ENCODE peak calls at places on chromosomes 3 and 15, in ten cellular contexts. One of them, this sample, is unnamed.

GRCh38 chr3:43793648-43794372 is 103.1 kb downstream of the ABHD5 start:
- DNase-seq in adrenal gland: no peak
- DNase-seq in activated CD8-positive, alpha-beta T cell treated with anti-CD3 and anti-CD28 coated beads for 36 hours: no peak
- DNase-seq in uterus: no peak
- DNase-seq in body of pancreas: no peak
- DNase-seq in A549: no peak
- DNase-seq in left lung: no peak
- DNase-seq in NB4: no peak
- DNase-seq in fibroblast of pulmonary artery: no peak
- DNase-seq in dorsolateral prefrontal cortex: no peak
- DNase-seq in this sample: no peak

GRCh38 chr15:42576040-42576594 is 711 bp downstream of the STARD9 start:
- DNase-seq in adrenal gland: no peak
- DNase-seq in activated CD8-positive, alpha-beta T cell treated with anti-CD3 and anti-CD28 coated beads for 36 hours: no peak
- DNase-seq in uterus: no peak
- DNase-seq in body of pancreas: no peak
- DNase-seq in A549: no peak
- DNase-seq in left lung: no peak
- DNase-seq in NB4: no peak
- DNase-seq in fibroblast of pulmonary artery: no peak
- DNase-seq in dorsolateral prefrontal cortex: no peak
- DNase-seq in this sample: no peak

GRCh38 chr15:73322665-73323373 is 45.9 kb downstream of the HCN4 start:
- DNase-seq in adrenal gland: no peak
- DNase-seq in activated CD8-positive, alpha-beta T cell treated with anti-CD3 and anti-CD28 coated beads for 36 hours: no peak
- DNase-seq in uterus: no peak
- DNase-seq in body of pancreas: no peak
- DNase-seq in A549: no peak
- DNase-seq in left lung: no peak
- DNase-seq in NB4: no peak
- DNase-seq in fibroblast of pulmonary artery: no peak
- DNase-seq in dorsolateral prefrontal cortex: no peak
- DNase-seq in this sample: no peak

GRCh38 chr3:128416578-128417150 is 50.0 kb downstream of the DNAJB8 start:
- DNase-seq in adrenal gland: no peak
- DNase-seq in activated CD8-positive, alpha-beta T cell treated with anti-CD3 and anti-CD28 coated beads for 36 hours: no peak
- DNase-seq in uterus: no peak
- DNase-seq in body of pancreas: no peak
- DNase-seq in A549: peak
- DNase-seq in left lung: peak
- DNase-seq in NB4: peak
- DNase-seq in fibroblast of pulmonary artery: peak
- DNase-seq in dorsolateral prefrontal cortex: no peak
- DNase-seq in this sample: peak

GRCh38 chr3:69009559-69010410 is 3.7 kb downstream of the EOGT start:
- DNase-seq in adrenal gland: no peak
- DNase-seq in activated CD8-positive, alpha-beta T cell treated with anti-CD3 and anti-CD28 coated beads for 36 hours: no peak
- DNase-seq in uterus: peak
- DNase-seq in body of pancreas: no peak
- DNase-seq in A549: no peak
- DNase-seq in left lung: no peak
- DNase-seq in NB4: no peak
- DNase-seq in fibroblast of pulmonary artery: peak
- DNase-seq in dorsolateral prefrontal cortex: no peak
- DNase-seq in this sample: no peak

GRCh38 chr3:105394177-105394576 is 27.5 kb downstream of the ALCAM start:
- DNase-seq in adrenal gland: no peak
- DNase-seq in activated CD8-positive, alpha-beta T cell treated with anti-CD3 and anti-CD28 coated beads for 36 hours: no peak
- DNase-seq in uterus: no peak
- DNase-seq in body of pancreas: no peak
- DNase-seq in A549: no peak
- DNase-seq in left lung: no peak
- DNase-seq in NB4: no peak
- DNase-seq in fibroblast of pulmonary artery: peak
- DNase-seq in dorsolateral prefrontal cortex: no peak
- DNase-seq in this sample: no peak

GRCh38 chr3:183466575-183466974 is 38.2 kb upstream of the MCF2L2 start:
- DNase-seq in adrenal gland: no peak
- DNase-seq in activated CD8-positive, alpha-beta T cell treated with anti-CD3 and anti-CD28 coated beads for 36 hours: no peak
- DNase-seq in uterus: no peak
- DNase-seq in body of pancreas: no peak
- DNase-seq in A549: no peak
- DNase-seq in left lung: no peak
- DNase-seq in NB4: no peak
- DNase-seq in fibroblast of pulmonary artery: no peak
- DNase-seq in dorsolateral prefrontal cortex: no peak
- DNase-seq in this sample: no peak

GRCh38 chr3:124787490-124788195 is 57.4 kb downstream of the UMPS start:
- DNase-seq in adrenal gland: no peak
- DNase-seq in activated CD8-positive, alpha-beta T cell treated with anti-CD3 and anti-CD28 coated beads for 36 hours: peak
- DNase-seq in uterus: no peak
- DNase-seq in body of pancreas: no peak
- DNase-seq in A549: no peak
- DNase-seq in left lung: no peak
- DNase-seq in NB4: no peak
- DNase-seq in fibroblast of pulmonary artery: peak
- DNase-seq in dorsolateral prefrontal cortex: no peak
- DNase-seq in this sample: no peak

GRCh38 chr3:61593630-61594029 is 32.3 kb downstream of the PTPRG start:
- DNase-seq in adrenal gland: no peak
- DNase-seq in activated CD8-positive, alpha-beta T cell treated with anti-CD3 and anti-CD28 coated beads for 36 hours: no peak
- DNase-seq in uterus: no peak
- DNase-seq in body of pancreas: no peak
- DNase-seq in A549: no peak
- DNase-seq in left lung: no peak
- DNase-seq in NB4: no peak
- DNase-seq in fibroblast of pulmonary artery: no peak
- DNase-seq in dorsolateral prefrontal cortex: no peak
- DNase-seq in this sample: no peak

GRCh38 chr3:183921096-183921495 is 36.4 kb upstream of the PARL start:
- DNase-seq in adrenal gland: peak
- DNase-seq in activated CD8-positive, alpha-beta T cell treated with anti-CD3 and anti-CD28 coated beads for 36 hours: no peak
- DNase-seq in uterus: no peak
- DNase-seq in body of pancreas: no peak
- DNase-seq in A549: no peak
- DNase-seq in left lung: no peak
- DNase-seq in NB4: no peak
- DNase-seq in fibroblast of pulmonary artery: no peak
- DNase-seq in dorsolateral prefrontal cortex: no peak
- DNase-seq in this sample: no peak

GRCh38 chr3:130779031-130779430 is 32.4 kb upstream of the PIK3R4 start:
- DNase-seq in adrenal gland: no peak
- DNase-seq in activated CD8-positive, alpha-beta T cell treated with anti-CD3 and anti-CD28 coated beads for 36 hours: no peak
- DNase-seq in uterus: no peak
- DNase-seq in body of pancreas: no peak
- DNase-seq in A549: no peak
- DNase-seq in left lung: no peak
- DNase-seq in NB4: no peak
- DNase-seq in fibroblast of pulmonary artery: no peak
- DNase-seq in dorsolateral prefrontal cortex: no peak
- DNase-seq in this sample: no peak

GRCh38 chr3:53254190-53254809 is 1.5 kb downstream of the TKT start:
- DNase-seq in adrenal gland: peak
- DNase-seq in activated CD8-positive, alpha-beta T cell treated with anti-CD3 and anti-CD28 coated beads for 36 hours: peak
- DNase-seq in uterus: no peak
- DNase-seq in body of pancreas: no peak
- DNase-seq in A549: no peak
- DNase-seq in left lung: no peak
- DNase-seq in NB4: peak
- DNase-seq in fibroblast of pulmonary artery: peak
- DNase-seq in dorsolateral prefrontal cortex: peak
- DNase-seq in this sample: no peak

GRCh38 chr15:27853624-27854455 is 245.3 kb downstream of the OCA2 start:
- DNase-seq in adrenal gland: no peak
- DNase-seq in activated CD8-positive, alpha-beta T cell treated with anti-CD3 and anti-CD28 coated beads for 36 hours: no peak
- DNase-seq in uterus: no peak
- DNase-seq in body of pancreas: no peak
- DNase-seq in A549: no peak
- DNase-seq in left lung: no peak
- DNase-seq in NB4: no peak
- DNase-seq in fibroblast of pulmonary artery: no peak
- DNase-seq in dorsolateral prefrontal cortex: no peak
- DNase-seq in this sample: no peak
- TF ChIP-seq CTCF in adrenal gland: no peak
- TF ChIP-seq CTCF in activated CD8-positive, alpha-beta T cell treated with anti-CD3 and anti-CD28 coated beads for 36 hours: no peak
- TF ChIP-seq CTCF in uterus: no peak
- TF ChIP-seq CTCF in body of pancreas: no peak
- TF ChIP-seq CTCF in A549: no peak
- TF ChIP-seq CTCF in left lung: no peak
- TF ChIP-seq CTCF in NB4: no peak
- TF ChIP-seq CTCF in fibroblast of pulmonary artery: no peak
- TF ChIP-seq CTCF in dorsolateral prefrontal cortex: no peak
- TF ChIP-seq CTCF in this sample: no peak

GRCh38 chr3:178795349-178795748 is 259.1 kb downstream of the KCNMB2 start:
- DNase-seq in adrenal gland: no peak
- DNase-seq in activated CD8-positive, alpha-beta T cell treated with anti-CD3 and anti-CD28 coated beads for 36 hours: no peak
- DNase-seq in uterus: no peak
- DNase-seq in body of pancreas: no peak
- DNase-seq in A549: no peak
- DNase-seq in left lung: no peak
- DNase-seq in NB4: no peak
- DNase-seq in fibroblast of pulmonary artery: no peak
- DNase-seq in dorsolateral prefrontal cortex: no peak
- DNase-seq in this sample: no peak
- TF ChIP-seq CTCF in adrenal gland: no peak
- TF ChIP-seq CTCF in activated CD8-positive, alpha-beta T cell treated with anti-CD3 and anti-CD28 coated beads for 36 hours: no peak
- TF ChIP-seq CTCF in uterus: no peak
- TF ChIP-seq CTCF in body of pancreas: no peak
- TF ChIP-seq CTCF in A549: no peak
- TF ChIP-seq CTCF in left lung: no peak
- TF ChIP-seq CTCF in NB4: no peak
- TF ChIP-seq CTCF in fibroblast of pulmonary artery: no peak
- TF ChIP-seq CTCF in dorsolateral prefrontal cortex: no peak
- TF ChIP-seq CTCF in this sample: no peak

GRCh38 chr15:77901251-77901881 is 176.1 kb downstream of the TBC1D2B start:
- DNase-seq in adrenal gland: no peak
- DNase-seq in activated CD8-positive, alpha-beta T cell treated with anti-CD3 and anti-CD28 coated beads for 36 hours: no peak
- DNase-seq in uterus: no peak
- DNase-seq in body of pancreas: no peak
- DNase-seq in A549: no peak
- DNase-seq in left lung: peak
- DNase-seq in NB4: no peak
- DNase-seq in fibroblast of pulmonary artery: no peak
- DNase-seq in dorsolateral prefrontal cortex: no peak
- DNase-seq in this sample: no peak

GRCh38 chr15:77904901-77905300 is 172.6 kb downstream of the TBC1D2B start:
- DNase-seq in adrenal gland: no peak
- DNase-seq in activated CD8-positive, alpha-beta T cell treated with anti-CD3 and anti-CD28 coated beads for 36 hours: no peak
- DNase-seq in uterus: no peak
- DNase-seq in body of pancreas: no peak
- DNase-seq in A549: no peak
- DNase-seq in left lung: peak
- DNase-seq in NB4: no peak
- DNase-seq in fibroblast of pulmonary artery: no peak
- DNase-seq in dorsolateral prefrontal cortex: no peak
- DNase-seq in this sample: no peak

GRCh38 chr15:77904436-77904821 is 173.1 kb downstream of the TBC1D2B start:
- DNase-seq in adrenal gland: no peak
- DNase-seq in activated CD8-positive, alpha-beta T cell treated with anti-CD3 and anti-CD28 coated beads for 36 hours: no peak
- DNase-seq in uterus: no peak
- DNase-seq in body of pancreas: no peak
- DNase-seq in A549: no peak
- DNase-seq in left lung: no peak
- DNase-seq in NB4: no peak
- DNase-seq in fibroblast of pulmonary artery: no peak
- DNase-seq in dorsolateral prefrontal cortex: no peak
- DNase-seq in this sample: no peak

GRCh38 chr15:77898811-77899730 is 178.4 kb downstream of the TBC1D2B start:
- DNase-seq in adrenal gland: peak
- DNase-seq in activated CD8-positive, alpha-beta T cell treated with anti-CD3 and anti-CD28 coated beads for 36 hours: no peak
- DNase-seq in uterus: no peak
- DNase-seq in body of pancreas: no peak
- DNase-seq in A549: no peak
- DNase-seq in left lung: peak
- DNase-seq in NB4: no peak
- DNase-seq in fibroblast of pulmonary artery: no peak
- DNase-seq in dorsolateral prefrontal cortex: no peak
- DNase-seq in this sample: no peak

DNA sequence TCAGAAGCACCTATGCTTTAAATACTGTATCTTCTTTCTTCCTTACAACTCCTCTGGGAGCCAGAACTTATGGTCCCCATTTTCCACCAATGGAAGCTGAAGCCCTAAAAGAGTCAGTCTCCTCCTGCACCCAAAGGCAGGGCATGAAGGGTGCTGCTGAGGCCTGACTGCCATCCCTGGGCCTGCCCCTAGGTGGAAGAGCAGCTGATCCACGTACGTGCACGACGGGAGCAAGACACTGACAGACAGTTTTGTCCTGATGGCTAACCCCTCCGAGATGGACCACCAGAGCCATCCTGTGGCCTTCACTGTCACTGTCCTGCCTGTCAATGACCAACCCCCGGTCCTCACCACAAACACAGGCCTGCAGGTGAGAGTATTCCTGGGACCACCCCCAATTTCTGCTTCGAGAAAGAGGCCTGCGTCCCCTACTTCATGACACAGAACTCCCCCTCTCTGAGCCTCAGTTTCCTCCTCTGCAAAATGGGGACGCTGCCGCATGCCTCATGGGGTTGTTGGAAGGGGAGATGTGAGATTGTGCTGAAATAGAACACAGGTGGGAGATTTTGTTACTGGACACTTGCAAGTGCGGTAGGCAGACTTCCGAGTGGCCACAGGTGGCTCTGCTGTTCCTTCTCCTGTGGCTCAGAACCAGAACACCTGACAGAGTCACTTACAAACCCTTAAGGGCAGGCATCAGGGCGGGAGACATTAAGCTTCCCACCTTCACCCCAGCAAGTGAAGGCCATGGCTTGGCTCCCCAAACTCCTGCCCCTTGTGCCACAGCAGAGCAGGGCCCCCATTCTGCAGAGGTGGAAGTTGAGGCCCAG is 175.4 kb downstream of the TBC1D2B start:
- DNase-seq in adrenal gland: no peak
- DNase-seq in activated CD8-positive, alpha-beta T cell treated with anti-CD3 and anti-CD28 coated beads for 36 hours: no peak
- DNase-seq in uterus: no peak
- DNase-seq in body of pancreas: no peak
- DNase-seq in A549: peak
- DNase-seq in left lung: peak
- DNase-seq in NB4: peak
- DNase-seq in fibroblast of pulmonary artery: no peak
- DNase-seq in dorsolateral prefrontal cortex: no peak
- DNase-seq in this sample: no peak
- TF ChIP-seq CTCF in adrenal gland: no peak
- TF ChIP-seq CTCF in activated CD8-positive, alpha-beta T cell treated with anti-CD3 and anti-CD28 coated beads for 36 hours: no peak
- TF ChIP-seq CTCF in uterus: no peak
- TF ChIP-seq CTCF in body of pancreas: no peak
- TF ChIP-seq CTCF in A549: no peak
- TF ChIP-seq CTCF in left lung: no peak
- TF ChIP-seq CTCF in NB4: peak
- TF ChIP-seq CTCF in fibroblast of pulmonary artery: peak
- TF ChIP-seq CTCF in dorsolateral prefrontal cortex: no peak
- TF ChIP-seq CTCF in this sample: no peak

DNA sequence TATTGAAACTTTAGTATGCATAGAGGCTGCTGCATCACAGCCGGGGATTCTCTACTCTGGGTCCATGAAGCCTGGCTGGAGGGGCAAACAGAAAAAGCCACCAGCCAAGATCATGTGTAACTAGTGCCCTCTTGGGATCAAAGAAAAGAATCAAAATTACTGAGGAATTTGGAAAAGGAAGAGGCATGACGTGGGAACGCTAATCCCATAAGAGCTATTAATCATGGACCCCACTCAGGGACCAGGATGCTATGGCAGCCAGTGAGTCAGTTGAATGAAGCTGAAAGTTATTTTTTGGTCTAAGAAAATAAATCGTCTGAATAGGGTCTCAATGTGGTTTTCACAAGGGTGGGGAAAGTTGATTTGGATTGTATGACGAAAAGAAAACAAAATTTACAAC is 1165.1 kb downstream of the ROBO2 start:
- DNase-seq in adrenal gland: no peak
- DNase-seq in activated CD8-positive, alpha-beta T cell treated with anti-CD3 and anti-CD28 coated beads for 36 hours: no peak
- DNase-seq in uterus: no peak
- DNase-seq in body of pancreas: no peak
- DNase-seq in A549: no peak
- DNase-seq in left lung: no peak
- DNase-seq in NB4: no peak
- DNase-seq in fibroblast of pulmonary artery: peak
- DNase-seq in dorsolateral prefrontal cortex: no peak
- DNase-seq in this sample: peak
- TF ChIP-seq CTCF in adrenal gland: peak
- TF ChIP-seq CTCF in activated CD8-positive, alpha-beta T cell treated with anti-CD3 and anti-CD28 coated beads for 36 hours: no peak
- TF ChIP-seq CTCF in uterus: no peak
- TF ChIP-seq CTCF in body of pancreas: no peak
- TF ChIP-seq CTCF in A549: no peak
- TF ChIP-seq CTCF in left lung: no peak
- TF ChIP-seq CTCF in NB4: no peak
- TF ChIP-seq CTCF in fibroblast of pulmonary artery: peak
- TF ChIP-seq CTCF in dorsolateral prefrontal cortex: no peak
- TF ChIP-seq CTCF in this sample: no peak